ENCODE peak calls at places on chromosome 18, in six cellular contexts. G is upper lobe of left lung, K is K562, P is A549, D is HepG2, V is GM12878. H is an unnamed sample.
A peak's percentile ranks its signal among the peaks of the same experiment; 100 is the strongest.

GRCh38 chr18:77906103-77906502 is 656.5 kb downstream of the GALR1 start:
- ATAC-seq in D (no peak), V (no peak), P (no peak), G (peak; percentile 22), K (no peak), H (no peak)

GRCh38 chr18:77899972-77900754 is 650.5 kb downstream of the GALR1 start:
- ATAC-seq in D (peak; percentile 100), V (peak; percentile 91), P (peak; percentile 98), G (peak; percentile 95), K (peak; percentile 100), H (peak; percentile 88)

GRCh38 chr18:23920054-23920453 is 94.5 kb upstream of the TTC39C start:
- ATAC-seq in V (peak; percentile 17), P (no peak), K (no peak), D (no peak), G (no peak), H (no peak)

GRCh38 chr18:31489311-31489710 is 8.7 kb upstream of the DSG2 start:
- ATAC-seq in D (no peak), V (no peak), P (no peak), G (no peak), K (no peak), H (no peak)

GRCh38 chr18:21074336-21075323 is 37.0 kb downstream of the ROCK1 start:
- ATAC-seq in P (no peak), K (no peak), V (no peak), G (peak; percentile 32), D (no peak), H (no peak)

GRCh38 chr18:46518438-46518837 is 138.6 kb downstream of the LOXHD1 start:
- ATAC-seq in D (peak; percentile 94), V (no peak), K (no peak), P (peak; percentile 64), G (no peak), H (no peak)

GRCh38 chr18:79819951-79820351 is 22.2 kb downstream of the KCNG2 start:
- ATAC-seq in G (peak; percentile 76), D (no peak), K (no peak), V (peak; percentile 91), P (peak; percentile 30), H (peak; percentile 39)

GRCh38 chr18:46516555-46516954 is 140.5 kb downstream of the LOXHD1 start:
- ATAC-seq in G (no peak), D (no peak), P (no peak), K (no peak), V (no peak), H (no peak)

GRCh38 chr18:2147866-2148265 is 423.4 kb downstream of the METTL4 start:
- ATAC-seq in D (no peak), K (no peak), G (peak; percentile 83), V (no peak), P (no peak), H (peak; percentile 70)

GRCh38 chr18:22282311-22283235 is 113.2 kb downstream of the GATA6 start:
- ATAC-seq in D (peak; percentile 72), G (peak; percentile 36), V (no peak), P (peak; percentile 82), K (peak; percentile 61), H (peak; percentile 46)

GRCh38 chr18:77400561-77400960 is 150.9 kb downstream of the GALR1 start:
- ATAC-seq in K (no peak), P (no peak), V (no peak), D (no peak), G (no peak), H (no peak)

GRCh38 chr18:26342646-26343045 is 116.4 kb downstream of the TAF4B start:
- ATAC-seq in G (no peak), V (no peak), D (no peak), P (no peak), K (no peak), H (no peak)

GRCh38 chr18:31079973-31080372 is 22.2 kb downstream of the DSC2 start:
- ATAC-seq in V (no peak), G (no peak), D (no peak), K (no peak), P (no peak), H (no peak)

GRCh38 chr18:13260114-13260926 is 41.8 kb downstream of the LDLRAD4 start:
- ATAC-seq in D (no peak), V (no peak), P (no peak), K (no peak), G (peak; percentile 50), H (peak; percentile 13)

GRCh38 chr18:47175283-47175894 is 775 bp downstream of the IER3IP1 start:
- ATAC-seq in G (peak; percentile 70), K (peak; percentile 46), P (peak; percentile 66), D (peak; percentile 51), V (peak; percentile 35), H (no peak)

GRCh38 chr18:45161850-45162249 is 453.4 kb upstream of the SLC14A2 start:
- ATAC-seq in G (no peak), V (peak; percentile 90), P (no peak), D (no peak), K (no peak), H (no peak)

GRCh38 chr18:3710712-3711269 is 260.8 kb downstream of the TGIF1 start:
- ATAC-seq in V (peak; percentile 34), K (peak; percentile 9), G (peak; percentile 87), D (peak; percentile 42), P (peak; percentile 93), H (peak; percentile 78)

GRCh38 chr18:25604909-25605247 is 252.9 kb upstream of the ZNF521 start:
- ATAC-seq in P (no peak), V (no peak), G (peak; percentile 28), D (no peak), K (no peak), H (no peak)

GRCh38 chr18:79200546-79201268 is 131.5 kb downstream of the ATP9B start:
- ATAC-seq in D (peak; percentile 52), K (no peak), V (peak; percentile 56), G (peak; percentile 94), P (peak; percentile 36), H (peak; percentile 87)

GRCh38 chr18:46559296-46559695 is 97.7 kb downstream of the LOXHD1 start:
- ATAC-seq in V (no peak), G (no peak), P (no peak), K (no peak), D (no peak), H (no peak)

GRCh38 chr18:9475643-9476580 is 599 bp downstream of the RALBP1 start:
- ATAC-seq in P (peak; percentile 1), K (peak; percentile 12), V (peak; percentile 47), D (peak; percentile 7), G (peak; percentile 39), H (no peak)

GRCh38 chr18:31680836-31681568 is 3.4 kb downstream of the B4GALT6 start:
- ATAC-seq in V (peak; percentile 33), P (peak; percentile 34), K (peak; percentile 78), G (no peak), D (peak; percentile 48), H (no peak)

GRCh38 chr18:72867721-72868665 is at the start of gene NETO1:
- ATAC-seq in G (peak; percentile 11), V (no peak), K (no peak), P (peak; percentile 51), D (no peak), H (no peak)

GRCh38 chr18:79445740-79446566 is 50.2 kb downstream of the NFATC1 start:
- ATAC-seq in D (no peak), P (no peak), V (no peak), K (no peak), G (no peak), H (no peak)

GRCh38 chr18:36702398-36703010 is 126.3 kb downstream of the TPGS2 start:
- ATAC-seq in G (peak; percentile 69), P (no peak), D (no peak), V (no peak), K (no peak), H (peak; percentile 80)

GRCh38 chr18:44779893-44780292 is 99.2 kb downstream of the SETBP1 start:
- ATAC-seq in D (no peak), K (no peak), P (no peak), G (no peak), V (no peak), H (peak; percentile 26)

GRCh38 chr18:25164211-25164836 is 187.6 kb downstream of the ZNF521 start:
- ATAC-seq in G (no peak), V (peak; percentile 60), K (no peak), D (no peak), P (no peak), H (no peak)

GRCh38 chr18:50080932-50081560 is 113.9 kb downstream of the MYO5B start:
- ATAC-seq in K (no peak), G (no peak), D (peak; percentile 80), V (no peak), P (no peak), H (no peak)

GRCh38 chr18:62030091-62030985 is 137.5 kb upstream of the RNF152 start:
- ATAC-seq in K (no peak), G (no peak), D (no peak), V (peak; percentile 28), P (no peak), H (no peak)

GRCh38 chr18:69872661-69873060 is 75.0 kb downstream of the CD226 start:
- ATAC-seq in V (no peak), P (no peak), G (no peak), D (no peak), K (no peak), H (no peak)
- TF ChIP-seq EP300 in V (no peak), P (no peak), G (no peak), D (no peak), K (no peak), H (no peak)

GRCh38 chr18:59927246-59927825 is 27.5 kb downstream of the PMAIP1 start:
- ATAC-seq in V (peak; percentile 82), K (peak; percentile 55), G (no peak), P (no peak), D (no peak), H (no peak)
- TF ChIP-seq POLR2A in V (no peak), K (no peak), G (no peak), P (no peak), D (no peak), H (no peak)

DNA sequence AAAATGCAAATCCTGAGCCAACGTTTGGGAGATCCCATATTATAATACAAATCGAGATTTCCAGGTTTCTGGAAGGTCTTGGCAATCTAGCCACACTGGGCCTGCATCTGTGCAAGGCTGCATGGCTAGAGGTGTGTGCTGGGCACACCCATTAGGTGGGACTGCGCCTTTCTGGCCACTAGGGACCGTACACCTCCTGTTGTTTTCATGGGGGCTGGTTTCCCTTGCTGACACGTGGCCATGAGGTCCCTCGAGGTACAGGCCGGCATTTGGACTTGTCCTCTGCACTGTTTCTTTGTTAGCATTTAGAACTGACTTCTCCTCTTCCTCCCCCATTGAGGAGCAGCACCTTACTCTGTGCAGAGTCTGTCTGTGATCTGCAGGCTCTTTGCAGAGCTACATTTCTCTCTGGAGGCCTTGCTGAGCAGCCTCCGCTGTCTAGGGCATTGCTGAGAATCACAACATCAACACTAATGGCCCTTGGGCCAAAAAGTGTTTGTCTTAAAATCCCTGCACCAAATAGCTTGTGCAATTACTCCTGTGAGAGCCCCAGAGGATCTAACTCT is 131.2 kb downstream of the NEDD4L start:
- ATAC-seq in P (peak; percentile 32), V (peak; percentile 81), K (peak; percentile 80), D (peak; percentile 73), G (no peak), H (no peak)
- TF ChIP-seq CTCF in P (no peak), V (no peak), K (no peak), D (no peak), G (no peak), H (no peak)

DNA sequence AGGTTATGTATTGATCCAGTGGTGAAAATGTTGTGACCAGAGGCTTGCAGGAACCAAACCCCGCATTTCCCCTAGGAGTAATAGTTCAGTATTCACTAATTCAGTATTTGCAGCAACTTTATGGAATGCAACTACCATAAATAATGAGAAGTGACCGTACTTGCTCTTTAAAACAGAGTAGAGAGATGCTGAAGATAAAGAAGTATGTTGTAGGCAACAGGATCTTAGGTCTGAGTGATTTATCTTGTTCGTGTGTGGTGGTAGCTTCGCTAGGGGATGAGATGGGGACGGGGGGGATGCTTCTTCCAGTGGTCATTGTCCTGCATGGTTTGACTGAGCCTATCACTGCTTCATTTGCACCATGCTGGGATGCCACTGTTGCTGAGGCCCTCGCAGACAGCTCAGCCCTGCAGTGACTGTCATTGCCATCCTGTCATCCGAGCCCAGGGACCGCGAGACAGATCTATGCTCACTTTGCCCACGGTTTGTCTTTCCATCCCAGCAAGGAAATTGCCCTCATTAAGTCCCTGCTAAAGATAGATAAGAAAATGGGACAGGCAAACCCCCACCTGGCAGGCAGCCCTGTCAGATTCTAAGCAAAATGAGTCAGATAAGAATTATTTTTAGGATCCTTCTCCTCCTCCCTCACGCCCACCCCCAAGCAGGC is 181.3 kb downstream of the CTIF start:
- ATAC-seq in G (no peak), K (peak; percentile 69), P (no peak), D (no peak), V (no peak), H (no peak)
- TF ChIP-seq EP300 in G (no peak), K (peak; percentile 78), P (no peak), D (no peak), V (no peak), H (no peak)